ENCODE peak calls at places on chromosomes 5 and 9, in eight cellular contexts. R is fibroblast of lung; T is upper lobe of right lung; P is adipocyte; O is heart right ventricle; L is uterus; F is left lung; A is CD8-positive, alpha-beta T cell. B is an unnamed sample. For H3K9me3, the result is how much of the 10 kb centered on the place peaks cover.

GRCh38 chr9:83649080-83649479 is 26.1 kb downstream of the IDNK start:
- DNase-seq in R (peak), T (peak), P (peak), O (peak), L (peak), F (peak), A (peak), B (peak)

GRCh38 chr5:125326114-125326513 is 579.7 kb upstream of the ZNF608 start:
- DNase-seq in R (peak), T (no peak), P (peak), O (no peak), L (peak), F (no peak), A (no peak), B (no peak)

GRCh38 chr5:12322042-12322441 is 417.8 kb upstream of the CTNND2 start:
- DNase-seq in R (no peak), T (no peak), P (no peak), O (no peak), L (no peak), F (no peak), A (no peak), B (no peak)

GRCh38 chr9:76516350-76516749 is 57.4 kb downstream of the GCNT1 start:
- DNase-seq in R (no peak), T (no peak), P (no peak), O (no peak), L (no peak), F (no peak), A (no peak), B (peak)

GRCh38 chr5:118857700-118858099 is 130.6 kb downstream of the DTWD2 start:
- DNase-seq in R (peak), T (no peak), P (peak), O (no peak), L (no peak), F (no peak), A (no peak), B (no peak)

GRCh38 chr5:28947865-28948264 is 1909.5 kb upstream of the CDH9 start:
- DNase-seq in R (no peak), T (no peak), P (no peak), O (no peak), L (no peak), F (no peak), A (no peak), B (no peak)

GRCh38 chr5:167442922-167443321 is 848.5 kb upstream of the WWC1 start:
- DNase-seq in R (peak), T (no peak), P (no peak), O (no peak), L (no peak), F (no peak), A (no peak), B (no peak)

GRCh38 chr5:152309926-152310450 is 95.1 kb downstream of the NMUR2 start:
- DNase-seq in R (no peak), T (no peak), P (no peak), O (no peak), L (no peak), F (no peak), A (no peak), B (no peak)

GRCh38 chr9:96071245-96072124 is 196.0 kb downstream of the ERCC6L2 start:
- DNase-seq in R (peak), T (no peak), P (peak), O (no peak), L (no peak), F (no peak), A (no peak), B (no peak)

GRCh38 chr5:89036166-89036565 is 153.2 kb upstream of the MEF2C start:
- DNase-seq in R (no peak), T (no peak), P (no peak), O (no peak), L (no peak), F (no peak), A (no peak), B (no peak)

GRCh38 chr9:3517377-3518048 is 8.3 kb downstream of the RFX3 start:
- DNase-seq in R (no peak), T (no peak), P (peak), O (no peak), L (no peak), F (no peak), A (no peak), B (no peak)

GRCh38 chr5:92519717-92520632 is 1061.0 kb downstream of the NR2F1-AS1 start:
- DNase-seq in R (peak), T (no peak), P (peak), O (no peak), L (no peak), F (no peak), A (no peak), B (no peak)

GRCh38 chr5:66850354-66851075 is 254.3 kb downstream of the MAST4 start:
- DNase-seq in R (no peak), T (no peak), P (peak), O (no peak), L (no peak), F (no peak), A (no peak), B (no peak)

GRCh38 chr9:94228616-94229015 is 30.5 kb upstream of the ZNF169 start:
- DNase-seq in R (no peak), T (no peak), P (no peak), O (no peak), L (no peak), F (no peak), A (no peak), B (no peak)

GRCh38 chr5:172686539-172687390 is 45.7 kb downstream of the NEURL1B start:
- DNase-seq in R (no peak), T (no peak), P (no peak), O (no peak), L (no peak), F (peak), A (no peak), B (no peak)

GRCh38 chr5:150598821-150599273 is 41.6 kb upstream of the SYNPO start:
- DNase-seq in R (no peak), T (peak), P (no peak), O (no peak), L (no peak), F (no peak), A (no peak), B (no peak)

GRCh38 chr9:36559036-36559695 is 13.5 kb upstream of the MELK start:
- DNase-seq in R (peak), T (no peak), P (no peak), O (no peak), L (no peak), F (no peak), A (no peak), B (no peak)

GRCh38 chr5:151127926-151128325 is 29.7 kb downstream of the ANXA6 start:
- DNase-seq in R (no peak), T (no peak), P (no peak), O (no peak), L (no peak), F (no peak), A (no peak), B (no peak)

GRCh38 chr5:55597014-55597981 is 62.5 kb upstream of the PLPP1 start:
- DNase-seq in R (peak), T (no peak), P (peak), O (peak), L (peak), F (no peak), A (no peak), B (peak)

GRCh38 chr9:129761901-129762359 is 9.1 kb upstream of the PTGES start:
- DNase-seq in R (peak), T (no peak), P (peak), O (no peak), L (peak), F (no peak), A (no peak), B (no peak)

GRCh38 chr9:121398374-121398773 is 28.3 kb upstream of the STOM start:
- DNase-seq in R (peak), T (no peak), P (peak), O (no peak), L (no peak), F (no peak), A (no peak), B (no peak)

GRCh38 chr9:113609562-113610318 is 146.2 kb downstream of the RGS3 start:
- DNase-seq in R (peak), T (peak), P (no peak), O (peak), L (peak), F (no peak), A (no peak), B (peak)

GRCh38 chr5:164345173-164345572 is 839.8 kb downstream of the MAT2B start:
- DNase-seq in R (peak), T (no peak), P (peak), O (peak), L (no peak), F (peak), A (no peak), B (no peak)

GRCh38 chr9:131252120-131252519 is 24.2 kb downstream of the FAM78A start:
- DNase-seq in R (no peak), T (no peak), P (no peak), O (no peak), L (no peak), F (peak), A (no peak), B (no peak)

GRCh38 chr5:35884125-35884788 is 27.6 kb downstream of the IL7R start:
- DNase-seq in R (peak), T (no peak), P (peak), O (no peak), L (no peak), F (no peak), A (no peak), B (no peak)

GRCh38 chr5:40743771-40744170 is 12.0 kb downstream of the TTC33 start:
- DNase-seq in R (no peak), T (no peak), P (peak), O (no peak), L (no peak), F (no peak), A (no peak), B (no peak)

GRCh38 chr9:128713941-128714573 is 9.9 kb downstream of the ZDHHC12 start:
- DNase-seq in R (no peak), T (peak), P (no peak), O (no peak), L (no peak), F (peak), A (no peak), B (no peak)

GRCh38 chr5:34555699-34556513 is 100.2 kb upstream of the RAI14 start:
- DNase-seq in R (no peak), T (no peak), P (no peak), O (no peak), L (no peak), F (no peak), A (no peak), B (no peak)

GRCh38 chr5:73290242-73290641 is 117.2 kb downstream of the TMEM174 start:
- DNase-seq in R (no peak), T (no peak), P (no peak), O (no peak), L (no peak), F (no peak), A (no peak), B (no peak)

GRCh38 chr5:7261049-7261448 is 134.9 kb upstream of the ADCY2 start:
- DNase-seq in R (peak), T (no peak), P (peak), O (no peak), L (no peak), F (no peak), A (no peak), B (no peak)

GRCh38 chr9:95819636-95820035 is 55.9 kb upstream of the ERCC6L2 start:
- DNase-seq in R (no peak), T (no peak), P (no peak), O (no peak), L (no peak), F (no peak), A (no peak), B (no peak)

GRCh38 chr5:113118298-113118697 is 141.7 kb downstream of the DCP2 start:
- DNase-seq in R (no peak), T (no peak), P (no peak), O (no peak), L (no peak), F (no peak), A (no peak), B (no peak)

GRCh38 chr5:137834498-137834897 is 33.2 kb upstream of the MYOT start:
- DNase-seq in R (peak), T (no peak), P (no peak), O (no peak), L (no peak), F (no peak), A (no peak), B (no peak)

GRCh38 chr5:181052928-181053759 is 13.1 kb downstream of the BTNL9 start:
- DNase-seq in R (no peak), T (peak), P (peak), O (no peak), L (no peak), F (no peak), A (no peak), B (no peak)

GRCh38 chr5:141135718-141136266 is 786 bp downstream of the PCDHB5 start:
- DNase-seq in R (no peak), T (no peak), P (no peak), O (no peak), L (no peak), F (no peak), A (no peak), B (no peak)
- H3K9me3 ChIP-seq in R (under half), T (under half), P (under half), O (under half), L (under half), F (half or more), A (under half), B (half or more)

GRCh38 chr9:122477346-122477745 is 380 bp downstream of the OR1J1 start:
- DNase-seq in R (no peak), T (no peak), P (no peak), O (no peak), L (no peak), F (no peak), A (no peak), B (no peak)
- H3K9me3 ChIP-seq in R (under half), T (under half), P (under half), O (under half), L (under half), F (under half), A (under half), B (under half)

GRCh38 chr5:116374434-116374852 is 200.2 kb downstream of the SEMA6A start:
- DNase-seq in R (no peak), T (no peak), P (no peak), O (no peak), L (no peak), F (no peak), A (no peak), B (no peak)

GRCh38 chr5:116370886-116371285 is 203.7 kb downstream of the SEMA6A start:
- DNase-seq in R (peak), T (no peak), P (peak), O (no peak), L (no peak), F (no peak), A (no peak), B (no peak)

GRCh38 chr5:116371431-116371830 is 203.2 kb downstream of the SEMA6A start:
- DNase-seq in R (no peak), T (no peak), P (no peak), O (no peak), L (no peak), F (no peak), A (no peak), B (no peak)

GRCh38 chr5:116371935-116372334 is 202.7 kb downstream of the SEMA6A start:
- DNase-seq in R (no peak), T (no peak), P (no peak), O (no peak), L (no peak), F (no peak), A (no peak), B (no peak)

DNA sequence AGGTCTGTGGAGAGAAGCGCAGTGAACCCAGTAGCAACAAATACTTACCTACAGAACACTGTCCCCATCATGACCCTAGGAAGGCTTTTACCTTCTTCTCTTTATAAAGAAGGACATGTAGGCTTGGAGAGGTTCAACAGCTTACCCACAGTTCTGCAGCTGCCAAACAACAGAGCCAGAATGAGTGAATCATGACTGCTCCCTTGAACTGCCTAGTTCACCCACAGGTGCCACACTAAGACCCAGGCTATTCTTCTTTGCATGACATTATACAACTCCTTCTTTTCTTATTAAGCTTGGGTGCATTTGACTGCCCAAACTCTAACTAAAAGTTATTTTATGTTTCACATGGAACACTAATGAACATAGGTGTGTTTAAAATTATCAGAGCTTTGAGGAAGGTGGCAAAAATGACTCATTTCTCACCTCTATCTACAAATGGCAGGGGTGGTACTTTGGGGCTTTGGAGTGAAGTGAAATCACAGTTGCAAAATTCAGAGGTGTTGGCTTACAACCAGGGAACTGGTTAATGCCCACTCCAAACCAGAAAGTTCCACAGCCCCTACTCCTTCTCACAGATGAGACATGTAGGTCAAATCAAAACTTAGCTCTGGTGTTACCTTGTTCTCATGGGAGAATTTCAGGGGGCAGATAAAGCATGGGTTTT is 201.6 kb downstream of the SEMA6A start:
- DNase-seq in R (no peak), T (no peak), P (no peak), O (no peak), L (no peak), F (no peak), A (no peak), B (no peak)
- H3K9me3 ChIP-seq in R (under half), T (under half), P (under half), O (under half), L (under half), F (under half), A (under half), B (under half)

GRCh38 chr9:135648494-135649410 is 9.4 kb upstream of the GLT6D1 start:
- DNase-seq in R (no peak), T (no peak), P (no peak), O (no peak), L (no peak), F (no peak), A (no peak), B (no peak)

GRCh38 chr9:135641047-135641446 is 1.7 kb upstream of the GLT6D1 start:
- DNase-seq in R (no peak), T (no peak), P (no peak), O (no peak), L (no peak), F (no peak), A (no peak), B (no peak)

GRCh38 chr9:135647897-135648296 is 8.6 kb upstream of the GLT6D1 start:
- DNase-seq in R (peak), T (no peak), P (no peak), O (no peak), L (no peak), F (no peak), A (no peak), B (no peak)

GRCh38 chr9:135641745-135642144 is 2.4 kb upstream of the GLT6D1 start:
- DNase-seq in R (peak), T (no peak), P (no peak), O (no peak), L (no peak), F (no peak), A (no peak), B (no peak)

GRCh38 chr9:135644631-135645218 is 5.4 kb upstream of the GLT6D1 start:
- DNase-seq in R (no peak), T (no peak), P (no peak), O (no peak), L (no peak), F (no peak), A (no peak), B (no peak)
- H3K9me3 ChIP-seq in R (under half), T (under half), P (half or more), O (under half), L (under half), F (half or more), A (under half), B (under half)

GRCh38 chr5:17828709-17829108 is 194.4 kb downstream of the TAF11L14 start:
- DNase-seq in R (no peak), T (no peak), P (peak), O (no peak), L (no peak), F (no peak), A (no peak), B (peak)
- H3K9me3 ChIP-seq in R (under half), T (under half), P (under half), O (under half), L (under half), F (under half), A (under half), B (under half)

GRCh38 chr5:104184264-104184663 is 621.7 kb upstream of the NUDT12 start:
- DNase-seq in R (peak), T (no peak), P (peak), O (no peak), L (no peak), F (no peak), A (no peak), B (no peak)
- H3K9me3 ChIP-seq in R (under half), T (under half), P (under half), O (under half), L (under half), F (under half), A (under half), B (under half)

GRCh38 chr9:2320632-2321031 is 301.0 kb upstream of the VLDLR start:
- DNase-seq in R (no peak), T (no peak), P (no peak), O (no peak), L (no peak), F (no peak), A (no peak), B (no peak)

GRCh38 chr9:2321523-2322148 is 300.0 kb upstream of the VLDLR start:
- DNase-seq in R (no peak), T (no peak), P (peak), O (no peak), L (no peak), F (no peak), A (no peak), B (no peak)

GRCh38 chr9:2319421-2319820 is 302.2 kb upstream of the VLDLR start:
- DNase-seq in R (no peak), T (no peak), P (no peak), O (no peak), L (no peak), F (no peak), A (no peak), B (no peak)

GRCh38 chr9:2320126-2320525 is 301.5 kb upstream of the VLDLR start:
- DNase-seq in R (no peak), T (no peak), P (no peak), O (no peak), L (no peak), F (no peak), A (no peak), B (no peak)

GRCh38 chr9:2317591-2317990 is 302.4 kb downstream of the SMARCA2 start:
- DNase-seq in R (no peak), T (no peak), P (no peak), O (no peak), L (no peak), F (no peak), A (no peak), B (no peak)
- H3K9me3 ChIP-seq in R (under half), T (under half), P (under half), O (under half), L (under half), F (under half), A (under half), B (under half)

GRCh38 chr5:179272326-179273073 is 72.8 kb downstream of the ADAMTS2 start:
- DNase-seq in R (no peak), T (peak), P (no peak), O (no peak), L (peak), F (peak), A (no peak), B (no peak)
- H3K9me3 ChIP-seq in R (under half), T (under half), P (under half), O (under half), L (under half), F (under half), A (under half), B (under half)

GRCh38 chr5:1757511-1757910 is 42.1 kb downstream of the MRPL36 start:
- DNase-seq in R (no peak), T (peak), P (no peak), O (no peak), L (no peak), F (peak), A (no peak), B (peak)
- H3K9me3 ChIP-seq in R (under half), T (under half), P (under half), O (under half), L (under half), F (under half), A (under half), B (under half)

DNA sequence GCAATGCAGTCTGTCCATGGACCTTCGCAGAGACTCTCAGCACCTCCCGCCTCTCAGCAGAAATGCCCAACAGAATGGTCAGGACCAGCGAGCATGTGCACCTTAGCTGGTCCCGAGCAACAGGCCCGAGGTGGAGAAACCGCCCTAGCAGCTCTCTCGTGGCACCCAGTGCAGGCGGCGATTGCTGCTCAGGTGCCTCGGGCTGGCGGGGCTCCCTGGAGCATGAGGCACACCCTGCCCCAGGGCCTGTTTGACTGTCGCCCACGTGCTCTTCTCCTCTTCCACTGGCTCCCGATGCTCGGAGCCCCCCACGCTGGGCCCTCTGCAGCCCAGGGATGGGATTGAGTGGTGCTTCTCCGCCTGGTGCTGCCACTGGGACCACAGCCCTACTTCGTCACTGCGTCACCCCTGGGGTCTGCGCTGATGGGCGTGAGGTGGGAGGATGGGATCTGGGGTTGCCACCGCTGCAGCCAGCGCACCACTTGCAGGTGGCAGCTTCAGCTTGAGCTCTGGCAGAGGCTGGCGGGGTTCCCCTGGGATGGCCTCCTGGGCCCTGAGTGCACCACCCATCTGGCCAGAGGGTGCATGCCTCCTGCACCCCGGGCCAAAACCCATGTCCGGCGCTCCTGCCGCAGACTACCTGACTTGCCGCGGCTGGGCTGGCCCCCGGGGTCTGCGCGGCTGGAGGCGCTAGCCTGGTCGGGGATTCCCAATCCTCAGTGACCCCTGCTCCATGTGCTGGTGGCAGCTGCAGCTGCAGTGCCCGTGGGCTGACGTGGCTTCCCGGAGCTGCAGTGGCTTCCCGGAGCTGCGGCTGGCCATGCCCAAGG is 244.2 kb downstream of the FOXD4L6 start:
- DNase-seq in R (no peak), T (peak), P (no peak), O (peak), L (no peak), F (peak), A (no peak), B (no peak)
- H3K9me3 ChIP-seq in R (under half), T (half or more), P (half or more), O (half or more), L (half or more), F (half or more), A (under half), B (under half)